ENCODE peak calls at places on chromosomes 16 and 17, in four cellular contexts. One of them, this sample, is unnamed.

GRCh38 chr17:66191607-66192377 is at the start of gene CEP112:
- DNase-seq in CD8-positive, alpha-beta T cell: peak
- DNase-seq in gastrocnemius medialis: peak
- DNase-seq in dorsolateral prefrontal cortex: peak
- DNase-seq in this sample: peak

GRCh38 chr17:64306850-64307463 is 43.9 kb upstream of the TEX2 start:
- DNase-seq in CD8-positive, alpha-beta T cell: peak
- DNase-seq in gastrocnemius medialis: peak
- DNase-seq in dorsolateral prefrontal cortex: peak
- DNase-seq in this sample: no peak

GRCh38 chr16:81315271-81316175 is 761 bp downstream of the GAN start:
- DNase-seq in CD8-positive, alpha-beta T cell: no peak
- DNase-seq in gastrocnemius medialis: peak
- DNase-seq in dorsolateral prefrontal cortex: peak
- DNase-seq in this sample: peak

GRCh38 chr16:64094170-64094960 is 1027.5 kb downstream of the CDH11 start:
- DNase-seq in CD8-positive, alpha-beta T cell: no peak
- DNase-seq in gastrocnemius medialis: no peak
- DNase-seq in dorsolateral prefrontal cortex: peak
- DNase-seq in this sample: no peak

GRCh38 chr16:86381491-86381890 is 128.8 kb upstream of the FOXF1 start:
- DNase-seq in CD8-positive, alpha-beta T cell: no peak
- DNase-seq in gastrocnemius medialis: no peak
- DNase-seq in dorsolateral prefrontal cortex: no peak
- DNase-seq in this sample: no peak

GRCh38 chr16:3542601-3543373 is 34.4 kb downstream of the NLRC3 start:
- DNase-seq in CD8-positive, alpha-beta T cell: no peak
- DNase-seq in gastrocnemius medialis: no peak
- DNase-seq in dorsolateral prefrontal cortex: no peak
- DNase-seq in this sample: no peak

GRCh38 chr17:46194393-46195216 is 1.4 kb upstream of the KANSL1 start:
- DNase-seq in CD8-positive, alpha-beta T cell: peak
- DNase-seq in gastrocnemius medialis: no peak
- DNase-seq in dorsolateral prefrontal cortex: no peak
- DNase-seq in this sample: no peak

GRCh38 chr16:85767569-85767968 is 16.7 kb upstream of the C16orf74 start:
- DNase-seq in CD8-positive, alpha-beta T cell: no peak
- DNase-seq in gastrocnemius medialis: no peak
- DNase-seq in dorsolateral prefrontal cortex: no peak
- DNase-seq in this sample: no peak

GRCh38 chr16:23969468-23970297 is 133.9 kb downstream of the PRKCB start:
- DNase-seq in CD8-positive, alpha-beta T cell: no peak
- DNase-seq in gastrocnemius medialis: no peak
- DNase-seq in dorsolateral prefrontal cortex: no peak
- DNase-seq in this sample: no peak

GRCh38 chr17:31462261-31462660 is 70.8 kb downstream of the RAB11FIP4 start:
- DNase-seq in CD8-positive, alpha-beta T cell: no peak
- DNase-seq in gastrocnemius medialis: no peak
- DNase-seq in dorsolateral prefrontal cortex: no peak
- DNase-seq in this sample: no peak

GRCh38 chr17:31488264-31488981 is 96.9 kb downstream of the RAB11FIP4 start:
- DNase-seq in CD8-positive, alpha-beta T cell: no peak
- DNase-seq in gastrocnemius medialis: peak
- DNase-seq in dorsolateral prefrontal cortex: no peak
- DNase-seq in this sample: no peak

GRCh38 chr17:75927286-75927922 is 13.4 kb downstream of the FBF1 start:
- DNase-seq in CD8-positive, alpha-beta T cell: no peak
- DNase-seq in gastrocnemius medialis: no peak
- DNase-seq in dorsolateral prefrontal cortex: no peak
- DNase-seq in this sample: no peak

GRCh38 chr17:71495420-71495819 is 625.4 kb upstream of the SOX9 start:
- DNase-seq in CD8-positive, alpha-beta T cell: no peak
- DNase-seq in gastrocnemius medialis: no peak
- DNase-seq in dorsolateral prefrontal cortex: no peak
- DNase-seq in this sample: no peak

GRCh38 chr16:56279132-56279531 is 87.8 kb downstream of the GNAO1 start:
- DNase-seq in CD8-positive, alpha-beta T cell: peak
- DNase-seq in gastrocnemius medialis: no peak
- DNase-seq in dorsolateral prefrontal cortex: no peak
- DNase-seq in this sample: no peak

GRCh38 chr16:262121-262745 is 13.5 kb downstream of the RGS11 start:
- DNase-seq in CD8-positive, alpha-beta T cell: no peak
- DNase-seq in gastrocnemius medialis: no peak
- DNase-seq in dorsolateral prefrontal cortex: no peak
- DNase-seq in this sample: no peak

GRCh38 chr17:70225272-70225671 is 55.9 kb downstream of the KCNJ2 start:
- DNase-seq in CD8-positive, alpha-beta T cell: no peak
- DNase-seq in gastrocnemius medialis: no peak
- DNase-seq in dorsolateral prefrontal cortex: no peak
- DNase-seq in this sample: peak

GRCh38 chr16:23410176-23410575 is 42.8 kb downstream of the COG7 start:
- DNase-seq in CD8-positive, alpha-beta T cell: no peak
- DNase-seq in gastrocnemius medialis: no peak
- DNase-seq in dorsolateral prefrontal cortex: no peak
- DNase-seq in this sample: no peak

GRCh38 chr17:9810100-9810949 is 11.6 kb downstream of the GSG1L2 start:
- DNase-seq in CD8-positive, alpha-beta T cell: no peak
- DNase-seq in gastrocnemius medialis: no peak
- DNase-seq in dorsolateral prefrontal cortex: no peak
- DNase-seq in this sample: no peak

GRCh38 chr17:39744836-39745215 is 7.1 kb downstream of the GRB7 start:
- DNase-seq in CD8-positive, alpha-beta T cell: no peak
- DNase-seq in gastrocnemius medialis: no peak
- DNase-seq in dorsolateral prefrontal cortex: no peak
- DNase-seq in this sample: no peak

GRCh38 chr17:58277107-58277506 is 3.6 kb downstream of the MPO start:
- DNase-seq in CD8-positive, alpha-beta T cell: no peak
- DNase-seq in gastrocnemius medialis: no peak
- DNase-seq in dorsolateral prefrontal cortex: no peak
- DNase-seq in this sample: no peak

GRCh38 chr16:14510939-14511797 is 118.9 kb downstream of the PARN start:
- DNase-seq in CD8-positive, alpha-beta T cell: no peak
- DNase-seq in gastrocnemius medialis: no peak
- DNase-seq in dorsolateral prefrontal cortex: no peak
- DNase-seq in this sample: no peak

GRCh38 chr16:180921-181667 is 835 bp downstream of the HBQ1 start:
- DNase-seq in CD8-positive, alpha-beta T cell: peak
- DNase-seq in gastrocnemius medialis: peak
- DNase-seq in dorsolateral prefrontal cortex: peak
- DNase-seq in this sample: no peak

GRCh38 chr17:41307647-41308046 is 1.5 kb downstream of the KRTAP16-1 start:
- DNase-seq in CD8-positive, alpha-beta T cell: no peak
- DNase-seq in gastrocnemius medialis: no peak
- DNase-seq in dorsolateral prefrontal cortex: peak
- DNase-seq in this sample: no peak

GRCh38 chr16:85227924-85228462 is 115.7 kb upstream of the CIBAR2 start:
- DNase-seq in CD8-positive, alpha-beta T cell: no peak
- DNase-seq in gastrocnemius medialis: no peak
- DNase-seq in dorsolateral prefrontal cortex: no peak
- DNase-seq in this sample: no peak

GRCh38 chr17:75404739-75405364 is 626 bp downstream of the GRB2 start:
- DNase-seq in CD8-positive, alpha-beta T cell: peak
- DNase-seq in gastrocnemius medialis: peak
- DNase-seq in dorsolateral prefrontal cortex: peak
- DNase-seq in this sample: peak

GRCh38 chr16:83214671-83215070 is 587.9 kb downstream of the CDH13 start:
- DNase-seq in CD8-positive, alpha-beta T cell: no peak
- DNase-seq in gastrocnemius medialis: no peak
- DNase-seq in dorsolateral prefrontal cortex: no peak
- DNase-seq in this sample: no peak

GRCh38 chr17:31534223-31534888 is 142.9 kb downstream of the RAB11FIP4 start:
- DNase-seq in CD8-positive, alpha-beta T cell: no peak
- DNase-seq in gastrocnemius medialis: no peak
- DNase-seq in dorsolateral prefrontal cortex: no peak
- DNase-seq in this sample: no peak

GRCh38 chr16:6884002-6884401 is 448.6 kb upstream of the RBFOX1 start:
- DNase-seq in CD8-positive, alpha-beta T cell: no peak
- DNase-seq in gastrocnemius medialis: no peak
- DNase-seq in dorsolateral prefrontal cortex: peak
- DNase-seq in this sample: no peak

GRCh38 chr17:72967263-72967962 is 125.1 kb downstream of the SLC39A11 start:
- DNase-seq in CD8-positive, alpha-beta T cell: no peak
- DNase-seq in gastrocnemius medialis: no peak
- DNase-seq in dorsolateral prefrontal cortex: no peak
- DNase-seq in this sample: no peak

GRCh38 chr16:28096974-28097373 is 33.5 kb upstream of the GSG1L start:
- DNase-seq in CD8-positive, alpha-beta T cell: no peak
- DNase-seq in gastrocnemius medialis: no peak
- DNase-seq in dorsolateral prefrontal cortex: no peak
- DNase-seq in this sample: no peak

GRCh38 chr16:57653936-57654335 is 14.2 kb upstream of the ADGRG3 start:
- DNase-seq in CD8-positive, alpha-beta T cell: no peak
- DNase-seq in gastrocnemius medialis: no peak
- DNase-seq in dorsolateral prefrontal cortex: no peak
- DNase-seq in this sample: no peak

GRCh38 chr16:66687906-66688625 is 8.5 kb downstream of the CMTM4 start:
- DNase-seq in CD8-positive, alpha-beta T cell: no peak
- DNase-seq in gastrocnemius medialis: no peak
- DNase-seq in dorsolateral prefrontal cortex: no peak
- DNase-seq in this sample: no peak

DNA sequence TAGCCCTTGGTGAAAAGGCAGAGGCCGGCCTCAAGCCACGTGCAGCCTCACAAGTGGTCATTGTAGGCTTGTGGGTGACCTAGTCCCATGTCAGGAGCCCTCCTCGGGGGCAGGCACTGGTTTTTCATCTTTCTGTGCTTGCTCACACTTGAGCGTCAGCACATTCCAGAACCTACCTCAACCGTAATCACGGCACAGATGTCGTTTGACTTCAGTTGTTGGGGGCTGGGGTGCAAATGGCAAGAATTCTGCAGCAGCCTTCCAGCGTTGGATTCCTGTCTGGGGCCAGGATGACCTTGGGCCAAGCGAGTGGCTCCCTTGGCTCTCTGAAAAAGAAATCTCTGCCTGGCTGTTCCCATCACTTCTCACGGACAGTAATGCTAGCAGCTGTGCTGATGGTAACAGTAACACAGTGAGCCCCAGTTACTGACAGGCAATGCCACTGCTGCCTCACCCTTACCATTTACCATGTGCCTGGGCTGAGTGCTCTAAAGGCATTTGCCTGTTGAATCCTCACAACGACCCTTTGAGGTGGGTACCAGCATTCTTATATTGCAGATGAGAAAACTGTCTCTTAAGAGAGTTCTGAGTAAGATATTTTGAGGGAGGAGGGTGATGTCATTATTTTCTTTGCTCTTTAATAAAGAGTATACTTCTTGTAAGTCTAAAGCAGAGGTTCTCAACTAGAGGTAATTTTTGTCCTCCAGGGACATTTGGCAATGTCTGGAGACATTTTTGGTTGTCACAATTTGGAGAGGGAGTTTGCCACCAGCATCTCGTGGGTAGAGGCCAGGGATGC is 46.5 kb downstream of the KSR1 start:
- DNase-seq in CD8-positive, alpha-beta T cell: no peak
- DNase-seq in gastrocnemius medialis: no peak
- DNase-seq in dorsolateral prefrontal cortex: no peak
- DNase-seq in this sample: no peak
- H3K27ac ChIP-seq in CD8-positive, alpha-beta T cell: no peak
- H3K27ac ChIP-seq in gastrocnemius medialis: no peak
- H3K27ac ChIP-seq in dorsolateral prefrontal cortex: peak
- H3K27ac ChIP-seq in this sample: peak

DNA sequence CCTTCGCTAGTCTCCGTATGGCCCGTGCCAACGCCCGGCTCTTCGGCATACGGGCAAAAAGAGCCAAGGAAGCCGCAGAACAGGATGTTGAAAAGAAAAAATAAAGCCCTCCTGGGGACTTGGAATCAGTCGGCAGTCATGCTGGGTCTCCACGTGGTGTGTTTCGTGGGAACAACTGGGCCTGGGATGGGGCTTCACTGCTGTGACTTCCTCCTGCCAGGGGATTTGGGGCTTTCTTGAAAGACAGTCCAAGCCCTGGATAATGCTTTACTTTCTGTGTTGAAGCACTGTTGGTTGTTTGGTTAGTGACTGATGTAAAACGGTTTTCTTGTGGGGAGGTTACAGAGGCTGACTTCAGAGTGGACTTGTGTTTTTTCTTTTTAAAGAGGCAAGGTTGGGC is 2.5 kb downstream of the RPL13 start:
- DNase-seq in CD8-positive, alpha-beta T cell: no peak
- DNase-seq in gastrocnemius medialis: no peak
- DNase-seq in dorsolateral prefrontal cortex: no peak
- DNase-seq in this sample: no peak
- H3K27ac ChIP-seq in CD8-positive, alpha-beta T cell: no peak
- H3K27ac ChIP-seq in gastrocnemius medialis: peak
- H3K27ac ChIP-seq in dorsolateral prefrontal cortex: no peak
- H3K27ac ChIP-seq in this sample: no peak

GRCh38 chr16:1332618-1333148 is 762 bp upstream of the BAIAP3 start:
- DNase-seq in CD8-positive, alpha-beta T cell: no peak
- DNase-seq in gastrocnemius medialis: no peak
- DNase-seq in dorsolateral prefrontal cortex: no peak
- DNase-seq in this sample: no peak
- H3K27ac ChIP-seq in CD8-positive, alpha-beta T cell: no peak
- H3K27ac ChIP-seq in gastrocnemius medialis: peak
- H3K27ac ChIP-seq in dorsolateral prefrontal cortex: peak
- H3K27ac ChIP-seq in this sample: no peak

GRCh38 chr17:34299918-34300600 is 14.5 kb downstream of the CCL11 start:
- DNase-seq in CD8-positive, alpha-beta T cell: no peak
- DNase-seq in gastrocnemius medialis: no peak
- DNase-seq in dorsolateral prefrontal cortex: no peak
- DNase-seq in this sample: no peak
- H3K27ac ChIP-seq in CD8-positive, alpha-beta T cell: no peak
- H3K27ac ChIP-seq in gastrocnemius medialis: no peak
- H3K27ac ChIP-seq in dorsolateral prefrontal cortex: no peak
- H3K27ac ChIP-seq in this sample: no peak

DNA sequence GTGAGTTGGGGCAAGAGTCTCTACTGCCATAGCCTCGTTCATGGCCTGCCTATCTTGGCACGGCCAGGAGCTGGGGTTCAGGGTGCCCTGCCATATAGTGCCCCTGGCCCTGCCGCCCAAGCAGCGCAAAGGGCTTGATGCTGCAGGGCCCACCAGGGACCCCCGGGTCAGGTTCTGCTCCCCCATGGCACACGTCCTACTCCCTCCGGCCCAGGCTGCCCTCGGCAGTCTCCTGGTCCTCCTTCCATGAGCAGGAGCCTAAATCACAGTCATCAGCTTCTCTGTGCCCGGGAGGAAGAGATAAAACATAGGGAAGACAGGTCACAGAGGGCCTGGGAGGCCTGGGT is 55.9 kb upstream of the MTSS2 start:
- DNase-seq in CD8-positive, alpha-beta T cell: no peak
- DNase-seq in gastrocnemius medialis: no peak
- DNase-seq in dorsolateral prefrontal cortex: no peak
- DNase-seq in this sample: no peak
- H3K27ac ChIP-seq in CD8-positive, alpha-beta T cell: no peak
- H3K27ac ChIP-seq in gastrocnemius medialis: no peak
- H3K27ac ChIP-seq in dorsolateral prefrontal cortex: peak
- H3K27ac ChIP-seq in this sample: no peak

This sample was measured in substantia nigra.